ENCODE peak calls at places on chromosomes 7 and 10, in eight cellular contexts. N is spleen; X is sigmoid colon; B is CD8-positive, alpha-beta T cell; L is A549; H is suprapubic skin; S is GM23338; T is body of pancreas. I is an unnamed sample.

GRCh38 chr10:69856601-69857166 is 55.0 kb downstream of the COL13A1 start:
- DNase-seq in X (no peak), N (no peak), S (no peak), H (no peak), T (no peak), L (no peak), B (no peak), I (no peak)

GRCh38 chr10:84599254-84599653 is 270.9 kb downstream of the CCSER2 start:
- DNase-seq in N (no peak), T (no peak), S (peak), H (no peak), X (no peak), B (no peak), L (no peak), I (no peak)

GRCh38 chr10:114520453-114520852 is 116.2 kb upstream of the AFAP1L2 start:
- DNase-seq in S (no peak), H (no peak), T (peak), N (no peak), B (no peak), L (peak), X (no peak), I (no peak)

GRCh38 chr10:19788075-19788686 is 28.1 kb upstream of the PLXDC2 start:
- DNase-seq in L (no peak), N (no peak), H (no peak), B (no peak), X (no peak), T (peak), S (peak), I (peak)

GRCh38 chr7:157676456-157677255 is 339.9 kb downstream of the DNAJB6 start:
- DNase-seq in L (no peak), X (peak), T (no peak), B (no peak), N (peak), H (peak), S (no peak), I (no peak)

GRCh38 chr10:129531195-129531968 is 64.3 kb downstream of the MGMT start:
- DNase-seq in L (no peak), T (no peak), B (no peak), S (peak), N (no peak), X (no peak), H (no peak), I (no peak)

GRCh38 chr10:123149568-123150228 is 1.8 kb downstream of the HMX2 start:
- DNase-seq in B (no peak), H (no peak), L (no peak), X (no peak), S (peak), N (peak), T (peak), I (no peak)

GRCh38 chr7:48183370-48183743 is 12.1 kb downstream of the ABCA13 start:
- DNase-seq in L (no peak), B (no peak), X (no peak), N (no peak), H (no peak), S (peak), T (no peak), I (no peak)

GRCh38 chr7:149209518-149210269 is 14.3 kb downstream of the ZNF282 start:
- DNase-seq in X (no peak), T (peak), N (no peak), H (no peak), B (peak), S (peak), L (peak), I (peak)

GRCh38 chr7:155333346-155334234 is 35.9 kb downstream of the INSIG1 start:
- DNase-seq in L (no peak), T (no peak), B (no peak), H (no peak), S (no peak), X (no peak), N (no peak), I (no peak)

GRCh38 chr7:1812693-1813393 is 142.8 kb downstream of the ELFN1 start:
- DNase-seq in B (no peak), X (no peak), L (peak), N (peak), S (no peak), H (peak), T (no peak), I (peak)

GRCh38 chr7:159172314-159172892 is 27.7 kb upstream of the VIPR2 start:
- DNase-seq in T (no peak), L (no peak), X (no peak), S (no peak), H (no peak), B (no peak), N (no peak), I (no peak)
- H3K4me3 ChIP-seq in T (no peak), L (no peak), X (no peak), S (no peak), H (no peak), B (no peak), N (no peak), I (no peak)

DNA sequence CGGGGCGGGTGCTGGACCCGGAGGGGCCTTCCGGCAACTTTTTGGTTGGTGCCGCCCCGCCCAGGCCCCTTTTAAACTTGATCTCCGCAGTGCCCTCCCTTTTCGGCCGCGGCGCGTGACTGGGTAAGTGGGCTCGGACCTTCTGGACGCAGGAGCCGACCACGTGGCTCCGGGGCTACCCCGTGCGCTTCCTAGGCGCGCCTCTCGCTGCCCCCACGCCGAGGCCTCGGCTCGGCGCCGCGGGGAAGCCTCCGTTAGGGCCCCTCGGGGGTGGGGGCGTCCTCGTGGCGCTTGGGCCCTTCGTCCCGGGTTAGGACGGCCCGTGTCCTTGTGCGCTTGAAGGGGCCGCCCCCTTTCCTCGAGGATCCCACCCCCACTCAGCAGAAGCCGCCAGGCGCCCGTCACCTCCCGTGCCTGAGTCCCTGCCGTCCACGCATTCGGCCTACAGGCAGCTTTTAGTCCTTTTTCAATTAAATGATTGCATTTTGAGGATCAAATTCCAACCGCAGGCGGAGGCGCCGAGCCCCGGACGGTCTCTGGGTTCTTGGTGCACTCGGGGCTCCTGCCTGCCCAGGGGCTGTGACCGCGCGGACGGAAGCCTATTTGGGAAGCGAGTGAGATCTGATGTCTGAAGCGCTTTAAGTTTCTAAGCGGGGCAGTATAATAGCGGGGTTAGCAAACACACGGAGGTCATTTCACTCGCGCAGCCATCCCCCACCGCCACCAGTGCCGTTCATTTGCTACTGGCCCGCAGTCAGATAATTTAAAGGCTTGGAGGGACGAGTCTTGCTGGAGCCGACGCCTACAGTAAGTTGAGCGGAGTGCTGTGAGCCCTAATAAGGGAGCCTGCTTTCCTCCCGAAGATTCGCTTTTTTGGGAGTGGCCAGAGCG is 31.8 kb upstream of the TOMM7 start:
- DNase-seq in S (peak), H (peak), B (no peak), L (peak), T (peak), N (peak), X (peak), I (peak)
- TF ChIP-seq CTCF in S (no peak), H (no peak), B (peak), L (no peak), T (no peak), N (peak), X (no peak), I (no peak)

GRCh38 chr7:27199820-27200760 is at the start of gene HOXA13:
- DNase-seq in T (no peak), B (no peak), S (peak), H (peak), N (peak), L (peak), X (peak), I (peak)

GRCh38 chr7:27198871-27199801 is 755 bp downstream of the HOXA13 start:
- DNase-seq in N (peak), X (no peak), L (peak), H (peak), T (no peak), S (peak), B (no peak), I (no peak)

GRCh38 chr7:27196287-27196739 is 3.6 kb downstream of the HOXA13 start:
- DNase-seq in T (peak), B (peak), H (peak), L (peak), N (peak), X (peak), S (peak), I (peak)

GRCh38 chr7:27197137-27198042 is 2.5 kb downstream of the HOXA13 start:
- DNase-seq in S (no peak), H (no peak), L (no peak), X (no peak), B (no peak), T (no peak), N (no peak), I (no peak)

DNA sequence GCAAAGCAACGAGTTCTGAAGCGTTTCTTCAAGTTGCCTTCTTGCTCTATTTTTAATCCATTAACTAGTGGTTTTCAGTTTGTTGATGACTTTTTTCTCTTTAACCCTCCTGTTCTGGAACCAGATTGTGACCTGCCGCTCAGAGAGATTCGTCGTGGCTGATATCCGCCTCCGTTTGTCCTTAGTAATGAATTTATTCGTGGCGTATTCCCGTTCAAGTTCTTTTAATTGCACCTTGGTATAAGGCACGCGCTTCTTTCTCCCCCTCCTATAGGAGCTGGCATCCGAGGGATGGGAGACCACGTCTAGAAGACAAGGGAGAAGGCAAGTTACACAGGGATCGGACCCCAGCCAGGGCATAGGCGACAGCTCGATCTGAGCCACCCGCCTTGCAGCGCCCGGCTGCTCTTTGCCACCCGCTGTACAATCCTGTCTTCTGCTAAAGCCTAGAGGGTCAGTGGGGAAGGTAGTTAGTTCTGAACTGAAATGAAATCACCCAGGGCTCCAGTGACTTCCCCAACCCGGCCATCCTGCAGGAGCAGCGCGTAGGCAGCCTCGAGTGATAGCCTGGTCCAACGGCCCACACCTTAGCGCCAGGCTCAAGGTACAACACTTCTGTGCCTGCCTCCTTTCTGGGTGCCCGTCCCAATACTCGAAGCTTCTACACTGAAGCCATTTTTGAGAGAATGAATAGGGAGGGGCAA is 1.6 kb downstream of the HOXA13 start:
- DNase-seq in S (no peak), N (no peak), X (no peak), L (no peak), H (peak), B (no peak), T (no peak), I (no peak)
- H3K4me3 ChIP-seq in S (no peak), N (peak), X (peak), L (peak), H (peak), B (no peak), T (no peak), I (no peak)

DNA sequence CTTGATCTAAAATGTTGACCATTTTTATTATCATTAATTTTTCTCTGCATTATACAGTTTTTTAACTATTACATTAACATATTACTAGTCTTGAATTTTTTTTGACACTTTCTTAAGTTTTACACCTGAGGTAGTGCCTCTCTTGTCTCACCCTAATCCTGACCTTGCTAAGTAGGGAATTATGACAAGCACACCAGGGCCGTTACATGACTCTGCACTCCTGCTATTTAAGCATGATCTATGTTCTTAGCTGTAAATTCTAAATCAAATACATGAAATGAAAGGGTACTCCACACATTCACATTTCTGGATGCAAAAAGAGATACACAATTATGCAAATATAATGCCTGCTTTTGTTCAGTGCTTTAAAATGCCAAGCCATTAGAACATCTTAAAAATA is 23.6 kb downstream of the CPVL start:
- DNase-seq in N (no peak), B (no peak), X (no peak), H (no peak), T (no peak), L (no peak), S (no peak), I (no peak)
- TF ChIP-seq CTCF in N (no peak), B (no peak), X (no peak), H (no peak), T (no peak), L (no peak), S (no peak), I (no peak)

DNA sequence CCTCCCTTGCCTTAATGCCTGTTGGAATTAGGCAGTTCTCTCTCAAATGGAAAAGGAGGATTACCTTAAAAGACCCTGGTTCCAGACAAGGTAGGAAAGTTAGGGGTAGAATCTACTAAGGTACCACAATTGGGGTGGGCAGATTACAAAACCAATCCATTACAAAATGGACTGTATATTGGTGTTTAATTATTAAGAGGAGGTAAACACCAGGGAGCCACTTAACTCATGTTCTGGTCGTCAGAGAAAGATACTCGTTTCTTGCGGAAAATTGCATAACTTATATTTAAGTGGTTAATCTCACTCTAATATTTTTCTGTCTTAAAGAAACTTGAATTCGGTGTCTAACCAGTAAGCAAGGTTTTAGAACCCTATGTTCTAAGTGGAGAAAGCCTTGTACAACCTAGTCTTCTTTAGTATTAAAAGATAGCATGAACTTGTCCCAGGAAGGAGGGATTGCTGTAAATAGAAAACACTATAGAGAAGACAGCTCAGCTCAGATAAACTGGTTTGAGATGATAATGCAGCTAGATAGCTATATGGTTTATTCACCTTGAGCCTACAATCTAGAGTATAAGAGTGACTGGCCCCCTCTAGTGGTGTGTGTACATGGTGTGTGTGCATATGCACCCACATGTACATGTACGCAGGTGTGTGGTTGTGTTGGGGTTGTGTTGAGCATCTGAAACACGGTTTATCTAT is 58.0 kb upstream of the STRIP2 start:
- DNase-seq in L (peak), S (peak), T (peak), N (no peak), X (no peak), B (no peak), H (no peak), I (peak)
- H3K4me3 ChIP-seq in L (no peak), S (no peak), T (no peak), N (no peak), X (no peak), B (no peak), H (no peak), I (no peak)